ENCODE peak calls at places on chromosome 16, in ten cellular contexts. E, P, X, N, S, Z, C, Q, U and T are unnamed samples.

GRCh38 chr16:69318177-69318910 is 7.2 kb downstream of the VPS4A start:
- DNase-seq in N (no peak), U (no peak), C (no peak), Z (no peak), Q (peak), E (no peak), P (no peak), S (no peak), X (no peak), T (no peak)

GRCh38 chr16:48596326-48596725 is 13.7 kb downstream of the N4BP1 start:
- DNase-seq in N (no peak), Z (no peak), U (no peak), Q (no peak), S (no peak), C (peak), E (no peak), P (no peak), X (no peak), T (no peak)

GRCh38 chr16:9061358-9061813 is 30.1 kb upstream of the HAPSTR1 start:
- DNase-seq in P (peak), X (no peak), N (peak), Z (peak), Q (no peak), U (no peak), C (peak), S (peak), E (no peak), T (no peak)

GRCh38 chr16:27671410-27671809 is 121.5 kb downstream of the KATNIP start:
- DNase-seq in Q (no peak), C (no peak), P (no peak), E (no peak), N (no peak), Z (no peak), U (no peak), S (no peak), X (no peak), T (no peak)

GRCh38 chr16:57273359-57273758 is 11.1 kb downstream of the PLLP start:
- DNase-seq in C (no peak), U (no peak), Z (no peak), N (no peak), S (peak), X (no peak), P (no peak), Q (no peak), E (no peak), T (no peak)

GRCh38 chr16:57505169-57505568 is 18.9 kb upstream of the DOK4 start:
- DNase-seq in Z (peak), C (no peak), N (no peak), S (no peak), E (no peak), P (no peak), U (no peak), X (no peak), Q (no peak), T (no peak)

GRCh38 chr16:55499951-55500350 is 8.9 kb upstream of the LPCAT2 start:
- DNase-seq in P (peak), Z (no peak), U (no peak), C (peak), E (peak), N (no peak), Q (no peak), S (peak), X (peak), T (peak)

GRCh38 chr16:7703661-7704060 is 371.0 kb downstream of the RBFOX1 start:
- DNase-seq in X (no peak), Z (no peak), Q (no peak), P (no peak), S (no peak), U (no peak), C (no peak), N (no peak), E (no peak), T (no peak)

GRCh38 chr16:64586756-64587155 is 535.1 kb downstream of the CDH11 start:
- DNase-seq in N (no peak), X (no peak), E (no peak), Q (no peak), Z (no peak), U (no peak), C (no peak), P (no peak), S (peak), T (no peak)

GRCh38 chr16:49822649-49823370 is 33.1 kb downstream of the ZNF423 start:
- DNase-seq in S (peak), Q (no peak), U (no peak), E (no peak), X (no peak), C (no peak), Z (no peak), N (no peak), P (no peak), T (no peak)

GRCh38 chr16:64122177-64122576 is 999.7 kb downstream of the CDH11 start:
- DNase-seq in N (no peak), S (no peak), X (peak), U (peak), Q (no peak), E (no peak), C (peak), P (no peak), Z (no peak), T (no peak)

GRCh38 chr16:74998481-74999207 is at the start of gene ZNRF1:
- DNase-seq in Z (peak), Q (peak), X (no peak), P (peak), E (peak), U (peak), N (peak), C (peak), S (peak), T (peak)

GRCh38 chr16:68406458-68407041 is 41.8 kb downstream of the SMPD3 start:
- DNase-seq in C (peak), X (peak), Z (no peak), N (no peak), P (no peak), S (no peak), U (peak), Q (no peak), E (no peak), T (no peak)

GRCh38 chr16:72986011-72986410 is 61.9 kb downstream of the ZFHX3 start:
- DNase-seq in X (no peak), Z (peak), E (peak), C (no peak), N (no peak), P (peak), Q (no peak), S (no peak), U (peak), T (no peak)

GRCh38 chr16:87778830-87779579 is 13.2 kb upstream of the KLHDC4 start:
- DNase-seq in C (peak), P (peak), N (peak), E (peak), X (peak), U (peak), S (peak), Z (peak), Q (peak), T (peak)
- H3K4me3 ChIP-seq in C (no peak), P (no peak), N (peak), E (no peak), X (no peak), U (no peak), S (no peak), Z (no peak), Q (no peak), T (no peak)

GRCh38 chr16:52634101-52634500 is 87.2 kb upstream of the TOX3 start:
- DNase-seq in U (no peak), N (no peak), S (no peak), Q (no peak), E (no peak), P (no peak), C (no peak), X (no peak), Z (no peak), T (no peak)
- TF ChIP-seq CTCF in U (no peak), N (no peak), S (no peak), Q (no peak), E (no peak), P (no peak), C (no peak), X (no peak), Z (no peak), T (no peak)

GRCh38 chr16:87492241-87492635 is 586 bp downstream of the ZCCHC14 start:
- DNase-seq in P (no peak), S (no peak), U (no peak), E (no peak), X (no peak), C (no peak), Q (no peak), Z (no peak), N (no peak), T (no peak)
- H3K4me3 ChIP-seq in P (peak), S (peak), U (peak), E (peak), X (peak), C (no peak), Q (peak), Z (peak), N (peak), T (peak)

DNA sequence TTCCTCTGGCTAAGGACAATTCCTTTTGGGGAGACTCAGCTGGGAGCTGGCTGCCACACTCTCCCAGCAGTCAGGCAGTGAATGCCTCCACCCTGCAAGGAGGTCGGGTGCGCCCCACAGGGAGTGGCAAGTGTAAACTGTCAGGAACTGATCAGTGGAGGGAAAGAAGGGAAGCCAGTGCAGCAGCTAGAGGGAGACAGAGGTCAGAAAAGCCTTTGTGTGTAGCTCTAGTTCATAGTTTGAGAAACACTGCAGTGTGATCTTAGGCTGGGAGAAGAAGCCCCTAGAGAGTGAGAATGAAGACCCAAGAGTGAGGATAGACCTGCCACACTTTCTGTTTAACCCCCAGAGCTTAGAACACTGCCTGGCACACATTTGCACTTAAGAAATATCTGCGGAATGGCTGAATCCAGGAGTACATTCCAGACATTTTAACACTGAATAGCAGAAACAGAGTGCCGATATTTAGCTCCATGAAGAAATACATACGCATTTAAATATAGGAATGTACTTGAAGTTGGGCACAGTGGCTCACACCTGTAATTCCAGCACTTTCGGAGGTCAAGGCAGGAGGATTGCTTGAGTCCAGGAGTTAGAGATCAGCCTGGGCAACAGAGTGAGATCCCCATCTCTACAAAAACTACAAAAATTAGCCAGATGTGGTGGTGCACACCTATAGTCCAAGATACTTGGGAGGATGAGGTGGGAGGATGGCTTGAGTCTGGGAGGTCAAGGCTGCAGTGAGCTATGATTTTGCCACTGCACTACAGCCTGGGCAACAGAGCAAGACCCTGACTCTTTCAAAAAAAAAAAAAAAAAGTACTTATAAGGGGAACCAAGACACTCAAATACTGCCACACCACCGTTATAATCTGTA is 11.1 kb upstream of the SLC5A11 start:
- DNase-seq in Z (no peak), N (peak), U (peak), E (no peak), Q (no peak), S (peak), C (peak), X (no peak), P (no peak), T (no peak)
- TF ChIP-seq CTCF in Z (peak), N (peak), U (peak), E (no peak), Q (peak), S (peak), C (peak), X (peak), P (no peak), T (peak)

DNA sequence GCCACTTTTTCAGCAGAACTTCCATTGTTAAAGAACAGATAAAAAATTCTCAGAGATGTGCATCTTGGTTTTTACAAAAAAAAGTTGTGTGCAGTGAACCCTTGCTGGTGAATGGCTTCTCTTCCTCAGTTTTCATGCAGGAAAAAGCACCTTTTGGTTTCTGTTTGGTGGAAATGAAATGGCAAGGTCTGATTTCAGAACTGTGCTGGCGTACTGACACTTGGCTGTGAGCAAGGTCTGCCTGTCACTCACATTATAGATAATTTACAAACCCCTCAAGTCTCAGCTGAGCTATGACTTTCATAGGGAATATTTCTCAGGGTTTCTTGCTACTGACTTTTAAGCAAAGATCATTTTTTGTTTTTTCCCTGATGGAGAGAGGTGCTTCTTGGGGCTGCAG is 5.8 kb upstream of the SALL1 start:
- DNase-seq in E (no peak), C (peak), N (no peak), P (no peak), Q (no peak), X (no peak), Z (no peak), S (no peak), U (no peak), T (no peak)
- H3K4me3 ChIP-seq in E (no peak), C (no peak), N (no peak), P (no peak), Q (no peak), X (no peak), Z (no peak), S (peak), U (no peak), T (no peak)

GRCh38 chr16:84746875-84747274 is 47.1 kb downstream of the USP10 start:
- DNase-seq in Q (no peak), E (no peak), X (no peak), S (no peak), P (no peak), N (peak), C (no peak), U (no peak), Z (no peak), T (no peak)
- TF ChIP-seq CTCF in Q (peak), E (no peak), X (peak), S (peak), P (no peak), N (peak), C (peak), U (no peak), Z (no peak), T (peak)